ENCODE peak calls at places on chromosomes 6 and 20, in nine cellular contexts. H is suprapubic skin, D is A549, K is ovary, N is K562, W is H1, L is transverse colon, M is SK-N-SH, Q is stomach. U is an unnamed sample.

GRCh38 chr20:21522479-21523397 is 8.9 kb upstream of the NKX2-2 start:
- DNase-seq in H (no peak), D (no peak), K (no peak), N (no peak), W (no peak), L (no peak), M (peak; percentile 27), Q (no peak), U (no peak)

GRCh38 chr6:119442776-119443184 is 93.2 kb upstream of the MAN1A1 start:
- DNase-seq in H (no peak), D (no peak), K (no peak), N (no peak), W (no peak), L (peak; percentile 48), M (no peak), Q (no peak), U (no peak)

GRCh38 chr6:12275084-12275483 is 15.1 kb upstream of the EDN1 start:
- DNase-seq in H (no peak), D (peak; percentile 53), K (no peak), N (no peak), W (no peak), L (no peak), M (no peak), Q (no peak), U (no peak)

GRCh38 chr20:48635791-48636267 is 192.0 kb downstream of the PREX1 start:
- DNase-seq in H (no peak), D (peak; percentile 54), K (no peak), N (peak; percentile 86), W (peak; percentile 41), L (no peak), M (peak; percentile 90), Q (no peak), U (no peak)

GRCh38 chr20:17654649-17655285 is 27.3 kb downstream of the RRBP1 start:
- DNase-seq in H (peak; percentile 72), D (peak; percentile 37), K (no peak), N (peak; percentile 33), W (no peak), L (peak; percentile 52), M (peak; percentile 52), Q (no peak), U (no peak)

GRCh38 chr6:47306887-47307286 is 2.8 kb downstream of the TNFRSF21 start:
- DNase-seq in H (no peak), D (no peak), K (no peak), N (no peak), W (no peak), L (no peak), M (no peak), Q (no peak), U (no peak)

GRCh38 chr6:91572855-91573254 is 986.0 kb upstream of the MAP3K7 start:
- DNase-seq in H (no peak), D (no peak), K (no peak), N (no peak), W (no peak), L (no peak), M (no peak), Q (no peak), U (no peak)

GRCh38 chr6:142744836-142745235 is 200.1 kb downstream of the HIVEP2 start:
- DNase-seq in H (no peak), D (no peak), K (no peak), N (no peak), W (no peak), L (no peak), M (no peak), Q (no peak), U (no peak)

GRCh38 chr20:41179961-41180360 is 42.6 kb downstream of the PLCG1 start:
- DNase-seq in H (no peak), D (no peak), K (no peak), N (no peak), W (no peak), L (no peak), M (no peak), Q (no peak), U (no peak)

GRCh38 chr6:62265906-62266305 is 20.1 kb downstream of the KHDRBS2 start:
- DNase-seq in H (no peak), D (no peak), K (no peak), N (no peak), W (no peak), L (no peak), M (no peak), Q (no peak), U (no peak)

GRCh38 chr20:8627386-8628030 is 441.4 kb upstream of the PLCB4 start:
- DNase-seq in H (no peak), D (no peak), K (no peak), N (no peak), W (no peak), L (no peak), M (no peak), Q (no peak), U (no peak)

GRCh38 chr20:7772376-7772775 is 167.9 kb downstream of the HAO1 start:
- DNase-seq in H (no peak), D (peak; percentile 6), K (no peak), N (no peak), W (no peak), L (no peak), M (no peak), Q (no peak), U (no peak)

GRCh38 chr6:80088637-80089036 is 17.8 kb upstream of the BCKDHB start:
- DNase-seq in H (no peak), D (no peak), K (no peak), N (no peak), W (no peak), L (no peak), M (no peak), Q (no peak), U (no peak)

GRCh38 chr20:38805958-38806854 is 709 bp downstream of the PPP1R16B start:
- DNase-seq in H (no peak), D (no peak), K (no peak), N (peak; percentile 60), W (no peak), L (peak; percentile 38), M (peak; percentile 76), Q (no peak), U (no peak)

GRCh38 chr6:51398793-51399192 is 580.1 kb downstream of the TFAP2B start:
- DNase-seq in H (no peak), D (no peak), K (no peak), N (no peak), W (no peak), L (no peak), M (no peak), Q (no peak), U (no peak)
- TF ChIP-seq CTCF in H (no peak), D (no peak), K (no peak), N (no peak), W (no peak), L (no peak), M (no peak), Q (no peak), U (no peak)

GRCh38 chr6:40763001-40763400 is 175.8 kb upstream of the LRFN2 start:
- DNase-seq in H (no peak), D (no peak), K (no peak), N (no peak), W (no peak), L (peak; percentile 68), M (no peak), Q (peak; percentile 54), U (no peak)

GRCh38 chr6:40755046-40755681 is 168.0 kb upstream of the LRFN2 start:
- DNase-seq in H (no peak), D (no peak), K (no peak), N (no peak), W (no peak), L (no peak), M (peak; percentile 29), Q (no peak), U (no peak)

GRCh38 chr6:40755749-40756452 is 168.7 kb upstream of the LRFN2 start:
- DNase-seq in H (no peak), D (no peak), K (no peak), N (no peak), W (no peak), L (no peak), M (no peak), Q (no peak), U (no peak)

GRCh38 chr6:40754481-40755045 is 167.4 kb upstream of the LRFN2 start:
- DNase-seq in H (no peak), D (no peak), K (no peak), N (no peak), W (no peak), L (no peak), M (peak; percentile 65), Q (no peak), U (peak; percentile 49)

DNA sequence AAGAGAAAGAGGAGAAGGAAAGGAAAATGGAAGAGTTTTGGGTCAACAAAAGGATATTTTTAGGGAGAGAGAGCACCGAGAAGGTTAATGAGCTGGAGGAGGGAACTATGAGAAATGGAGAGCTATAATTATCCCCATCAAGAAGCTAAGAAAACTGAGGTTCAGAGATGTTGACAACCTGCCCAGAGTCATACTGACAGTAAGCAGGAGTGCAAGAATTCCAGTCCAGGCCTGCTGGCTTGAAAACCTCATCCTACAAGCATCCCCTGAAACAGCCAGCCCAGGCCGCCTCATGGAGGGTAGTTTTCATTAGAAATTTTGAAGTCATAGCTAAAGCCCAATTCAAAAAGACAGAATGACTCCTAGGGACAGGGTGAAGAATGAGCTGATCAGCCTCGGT is 172.1 kb upstream of the LRFN2 start:
- DNase-seq in H (no peak), D (no peak), K (no peak), N (no peak), W (no peak), L (no peak), M (no peak), Q (no peak), U (no peak)
- TF ChIP-seq EP300 in H (no peak), D (no peak), K (no peak), N (no peak), W (no peak), L (no peak), M (no peak), Q (no peak), U (no peak)

DNA sequence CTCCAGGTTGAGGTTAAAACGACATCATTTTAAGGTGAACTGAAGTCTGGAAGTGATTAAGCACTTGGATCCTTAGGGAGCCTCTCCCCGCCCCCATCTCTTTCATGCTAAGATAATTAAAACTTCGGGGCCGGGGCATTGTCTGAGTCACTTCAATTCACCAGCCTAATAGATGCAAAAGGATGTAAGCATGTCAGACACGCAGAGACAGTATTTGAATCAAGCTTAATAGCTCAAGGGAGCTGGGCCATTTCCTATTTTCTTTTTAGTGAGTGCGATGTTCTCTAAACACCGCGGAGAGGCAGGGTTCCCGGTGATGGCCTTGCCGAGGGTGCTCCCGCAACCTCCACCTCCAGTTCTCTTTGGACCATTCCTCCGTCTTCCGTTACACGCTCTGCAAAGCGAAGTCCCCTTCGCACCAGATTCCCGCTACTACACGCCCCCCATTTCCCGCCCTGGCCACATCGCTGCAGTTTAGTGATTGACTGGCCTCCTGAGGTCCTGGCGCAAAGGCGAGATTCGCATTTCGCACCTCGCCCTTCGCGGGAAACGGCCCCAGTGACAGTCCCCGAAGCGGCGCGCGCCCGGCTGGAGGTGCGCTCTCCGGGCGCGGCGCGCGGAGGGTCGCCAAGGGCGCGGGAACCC is 516 bp upstream of the IRF4 start:
- DNase-seq in H (peak; percentile 60), D (no peak), K (no peak), N (no peak), W (no peak), L (no peak), M (no peak), Q (no peak), U (no peak)
- H3K4me3 ChIP-seq in H (peak overlapping the region; percentile 56), D (peak overlapping the region; percentile 43), K (no peak overlapping the region), N (no peak overlapping the region), W (peak overlapping the region; percentile 42), L (no peak overlapping the region), M (no peak overlapping the region), Q (peak overlapping the region; percentile 49), U (no peak overlapping the region)

DNA sequence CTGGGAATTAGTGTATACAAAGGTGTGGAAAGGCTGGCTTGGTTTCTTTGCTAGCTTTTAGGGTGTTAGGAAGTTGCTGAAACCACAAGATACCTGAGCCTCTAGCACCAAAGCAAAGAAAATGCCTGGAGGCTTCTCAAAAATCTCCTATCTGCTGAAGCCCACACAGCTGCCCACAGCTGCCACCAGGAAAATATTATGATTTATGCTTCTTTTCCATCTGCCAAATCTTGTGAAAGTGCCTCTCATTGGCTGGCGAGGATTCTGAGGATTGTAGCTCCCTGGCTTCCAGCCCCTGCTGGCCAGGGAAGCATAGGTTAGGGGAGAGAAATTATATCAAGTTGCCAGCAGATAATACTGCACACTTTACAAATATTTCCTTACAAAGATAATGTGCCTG is 98.5 kb downstream of the MRPL14 start:
- DNase-seq in H (peak; percentile 24), D (no peak), K (no peak), N (peak; percentile 57), W (no peak), L (no peak), M (peak; percentile 59), Q (no peak), U (no peak)
- TF ChIP-seq CTCF in H (no peak), D (no peak), K (no peak), N (peak; percentile 28), W (no peak), L (no peak), M (no peak), Q (no peak), U (no peak)